ENCODE peak calls at places on chromosomes 11 and 22, in ten cellular contexts. One of them, this sample, is unnamed.

GRCh38 chr22:27613099-27614089 is 188.2 kb downstream of the MN1 start:
- DNase-seq in 8988T: no peak
- DNase-seq in NCI-H446: no peak
- DNase-seq in stimulated activated CD8-positive, alpha-beta memory T cell treated with anti-CD3 and anti-CD28 coated beads, Interleukin-12 subunit alpha, Interleukin-12 subunit beta, amount 100 ng/mL, for 1 hour: no peak
- DNase-seq in EH: no peak
- DNase-seq in psoas muscle: no peak
- DNase-seq in AG04450: no peak
- DNase-seq in fibroblast of mammary gland: no peak
- DNase-seq in head of caudate nucleus: no peak
- DNase-seq in NCI-H1436 treated with DMSO at 0.1 percent for 48 hours: no peak
- DNase-seq in this sample: no peak

GRCh38 chr11:27444801-27445215 is 27.8 kb downstream of the LGR4 start:
- DNase-seq in 8988T: no peak
- DNase-seq in NCI-H446: no peak
- DNase-seq in stimulated activated CD8-positive, alpha-beta memory T cell treated with anti-CD3 and anti-CD28 coated beads, Interleukin-12 subunit alpha, Interleukin-12 subunit beta, amount 100 ng/mL, for 1 hour: no peak
- DNase-seq in EH: no peak
- DNase-seq in psoas muscle: no peak
- DNase-seq in AG04450: no peak
- DNase-seq in fibroblast of mammary gland: no peak
- DNase-seq in head of caudate nucleus: no peak
- DNase-seq in NCI-H1436 treated with DMSO at 0.1 percent for 48 hours: peak; percentile 52
- DNase-seq in this sample: no peak

GRCh38 chr11:23732026-23732425 is 764.8 kb upstream of the LUZP2 start:
- DNase-seq in 8988T: peak; percentile 18
- DNase-seq in NCI-H446: no peak
- DNase-seq in stimulated activated CD8-positive, alpha-beta memory T cell treated with anti-CD3 and anti-CD28 coated beads, Interleukin-12 subunit alpha, Interleukin-12 subunit beta, amount 100 ng/mL, for 1 hour: no peak
- DNase-seq in EH: peak; percentile 42
- DNase-seq in psoas muscle: no peak
- DNase-seq in AG04450: peak; percentile 8
- DNase-seq in fibroblast of mammary gland: no peak
- DNase-seq in head of caudate nucleus: no peak
- DNase-seq in NCI-H1436 treated with DMSO at 0.1 percent for 48 hours: no peak
- DNase-seq in this sample: no peak

GRCh38 chr11:75656044-75656726 is 12.7 kb downstream of the MAP6 start:
- DNase-seq in 8988T: no peak
- DNase-seq in NCI-H446: no peak
- DNase-seq in stimulated activated CD8-positive, alpha-beta memory T cell treated with anti-CD3 and anti-CD28 coated beads, Interleukin-12 subunit alpha, Interleukin-12 subunit beta, amount 100 ng/mL, for 1 hour: no peak
- DNase-seq in EH: peak; percentile 69
- DNase-seq in psoas muscle: no peak
- DNase-seq in AG04450: no peak
- DNase-seq in fibroblast of mammary gland: no peak
- DNase-seq in head of caudate nucleus: no peak
- DNase-seq in NCI-H1436 treated with DMSO at 0.1 percent for 48 hours: no peak
- DNase-seq in this sample: no peak

GRCh38 chr11:37320921-37321320 is 722.9 kb upstream of the RAG2 start:
- DNase-seq in 8988T: no peak
- DNase-seq in NCI-H446: no peak
- DNase-seq in stimulated activated CD8-positive, alpha-beta memory T cell treated with anti-CD3 and anti-CD28 coated beads, Interleukin-12 subunit alpha, Interleukin-12 subunit beta, amount 100 ng/mL, for 1 hour: no peak
- DNase-seq in EH: no peak
- DNase-seq in psoas muscle: no peak
- DNase-seq in AG04450: no peak
- DNase-seq in fibroblast of mammary gland: no peak
- DNase-seq in head of caudate nucleus: no peak
- DNase-seq in NCI-H1436 treated with DMSO at 0.1 percent for 48 hours: no peak
- DNase-seq in this sample: no peak

GRCh38 chr22:36510966-36511881 is 4.4 kb upstream of the FOXRED2 start:
- DNase-seq in 8988T: peak; percentile 50
- DNase-seq in NCI-H446: peak; percentile 2
- DNase-seq in stimulated activated CD8-positive, alpha-beta memory T cell treated with anti-CD3 and anti-CD28 coated beads, Interleukin-12 subunit alpha, Interleukin-12 subunit beta, amount 100 ng/mL, for 1 hour: peak; percentile 8
- DNase-seq in EH: peak; percentile 59
- DNase-seq in psoas muscle: no peak
- DNase-seq in AG04450: peak; percentile 24
- DNase-seq in fibroblast of mammary gland: peak; percentile 59
- DNase-seq in head of caudate nucleus: peak; percentile 61
- DNase-seq in NCI-H1436 treated with DMSO at 0.1 percent for 48 hours: no peak
- DNase-seq in this sample: no peak

GRCh38 chr22:17074648-17075002 is 10.2 kb upstream of the IL17RA start:
- DNase-seq in 8988T: no peak
- DNase-seq in NCI-H446: no peak
- DNase-seq in stimulated activated CD8-positive, alpha-beta memory T cell treated with anti-CD3 and anti-CD28 coated beads, Interleukin-12 subunit alpha, Interleukin-12 subunit beta, amount 100 ng/mL, for 1 hour: no peak
- DNase-seq in EH: peak; percentile 38
- DNase-seq in psoas muscle: no peak
- DNase-seq in AG04450: no peak
- DNase-seq in fibroblast of mammary gland: peak; percentile 34
- DNase-seq in head of caudate nucleus: no peak
- DNase-seq in NCI-H1436 treated with DMSO at 0.1 percent for 48 hours: no peak
- DNase-seq in this sample: no peak

GRCh38 chr11:112996924-112997323 is 35.7 kb downstream of the NCAM1 start:
- DNase-seq in 8988T: no peak
- DNase-seq in NCI-H446: no peak
- DNase-seq in stimulated activated CD8-positive, alpha-beta memory T cell treated with anti-CD3 and anti-CD28 coated beads, Interleukin-12 subunit alpha, Interleukin-12 subunit beta, amount 100 ng/mL, for 1 hour: no peak
- DNase-seq in EH: no peak
- DNase-seq in psoas muscle: no peak
- DNase-seq in AG04450: no peak
- DNase-seq in fibroblast of mammary gland: no peak
- DNase-seq in head of caudate nucleus: no peak
- DNase-seq in NCI-H1436 treated with DMSO at 0.1 percent for 48 hours: no peak
- DNase-seq in this sample: no peak

GRCh38 chr11:18455686-18456372 is at the start of gene LDHAL6A:
- DNase-seq in 8988T: no peak
- DNase-seq in NCI-H446: no peak
- DNase-seq in stimulated activated CD8-positive, alpha-beta memory T cell treated with anti-CD3 and anti-CD28 coated beads, Interleukin-12 subunit alpha, Interleukin-12 subunit beta, amount 100 ng/mL, for 1 hour: no peak
- DNase-seq in EH: no peak
- DNase-seq in psoas muscle: no peak
- DNase-seq in AG04450: no peak
- DNase-seq in fibroblast of mammary gland: no peak
- DNase-seq in head of caudate nucleus: no peak
- DNase-seq in NCI-H1436 treated with DMSO at 0.1 percent for 48 hours: no peak
- DNase-seq in this sample: no peak

GRCh38 chr11:116981216-116981887 is 116.9 kb downstream of the SIK3 start:
- DNase-seq in 8988T: no peak
- DNase-seq in NCI-H446: no peak
- DNase-seq in stimulated activated CD8-positive, alpha-beta memory T cell treated with anti-CD3 and anti-CD28 coated beads, Interleukin-12 subunit alpha, Interleukin-12 subunit beta, amount 100 ng/mL, for 1 hour: no peak
- DNase-seq in EH: peak; percentile 62
- DNase-seq in psoas muscle: no peak
- DNase-seq in AG04450: no peak
- DNase-seq in fibroblast of mammary gland: peak; percentile 14
- DNase-seq in head of caudate nucleus: no peak
- DNase-seq in NCI-H1436 treated with DMSO at 0.1 percent for 48 hours: no peak
- DNase-seq in this sample: no peak

GRCh38 chr11:12110714-12111481 is 508 bp downstream of the MICAL2 start:
- DNase-seq in 8988T: no peak
- DNase-seq in NCI-H446: no peak
- DNase-seq in stimulated activated CD8-positive, alpha-beta memory T cell treated with anti-CD3 and anti-CD28 coated beads, Interleukin-12 subunit alpha, Interleukin-12 subunit beta, amount 100 ng/mL, for 1 hour: no peak
- DNase-seq in EH: peak; percentile 50
- DNase-seq in psoas muscle: peak; percentile 24
- DNase-seq in AG04450: no peak
- DNase-seq in fibroblast of mammary gland: no peak
- DNase-seq in head of caudate nucleus: peak; percentile 61
- DNase-seq in NCI-H1436 treated with DMSO at 0.1 percent for 48 hours: no peak
- DNase-seq in this sample: no peak

GRCh38 chr11:62708423-62709261 is 1.2 kb downstream of the GNG3 start:
- DNase-seq in 8988T: no peak
- DNase-seq in NCI-H446: no peak
- DNase-seq in stimulated activated CD8-positive, alpha-beta memory T cell treated with anti-CD3 and anti-CD28 coated beads, Interleukin-12 subunit alpha, Interleukin-12 subunit beta, amount 100 ng/mL, for 1 hour: peak; percentile 30
- DNase-seq in EH: no peak
- DNase-seq in psoas muscle: no peak
- DNase-seq in AG04450: no peak
- DNase-seq in fibroblast of mammary gland: no peak
- DNase-seq in head of caudate nucleus: peak; percentile 33
- DNase-seq in NCI-H1436 treated with DMSO at 0.1 percent for 48 hours: no peak
- DNase-seq in this sample: no peak

GRCh38 chr11:75490221-75491181 is 35.2 kb downstream of the GDPD5 start:
- DNase-seq in 8988T: no peak
- DNase-seq in NCI-H446: no peak
- DNase-seq in stimulated activated CD8-positive, alpha-beta memory T cell treated with anti-CD3 and anti-CD28 coated beads, Interleukin-12 subunit alpha, Interleukin-12 subunit beta, amount 100 ng/mL, for 1 hour: no peak
- DNase-seq in EH: peak; percentile 66
- DNase-seq in psoas muscle: no peak
- DNase-seq in AG04450: no peak
- DNase-seq in fibroblast of mammary gland: no peak
- DNase-seq in head of caudate nucleus: no peak
- DNase-seq in NCI-H1436 treated with DMSO at 0.1 percent for 48 hours: no peak
- DNase-seq in this sample: no peak

GRCh38 chr22:27210111-27210739 is 552.8 kb downstream of the MIAT start:
- DNase-seq in 8988T: no peak
- DNase-seq in NCI-H446: no peak
- DNase-seq in stimulated activated CD8-positive, alpha-beta memory T cell treated with anti-CD3 and anti-CD28 coated beads, Interleukin-12 subunit alpha, Interleukin-12 subunit beta, amount 100 ng/mL, for 1 hour: no peak
- DNase-seq in EH: no peak
- DNase-seq in psoas muscle: no peak
- DNase-seq in AG04450: no peak
- DNase-seq in fibroblast of mammary gland: no peak
- DNase-seq in head of caudate nucleus: no peak
- DNase-seq in NCI-H1436 treated with DMSO at 0.1 percent for 48 hours: no peak
- DNase-seq in this sample: no peak

GRCh38 chr11:78810489-78811090 is 235.9 kb upstream of the NARS2 start:
- DNase-seq in 8988T: no peak
- DNase-seq in NCI-H446: no peak
- DNase-seq in stimulated activated CD8-positive, alpha-beta memory T cell treated with anti-CD3 and anti-CD28 coated beads, Interleukin-12 subunit alpha, Interleukin-12 subunit beta, amount 100 ng/mL, for 1 hour: no peak
- DNase-seq in EH: no peak
- DNase-seq in psoas muscle: no peak
- DNase-seq in AG04450: no peak
- DNase-seq in fibroblast of mammary gland: no peak
- DNase-seq in head of caudate nucleus: peak; percentile 49
- DNase-seq in NCI-H1436 treated with DMSO at 0.1 percent for 48 hours: no peak
- DNase-seq in this sample: no peak

GRCh38 chr11:94768602-94769511 is 701 bp downstream of the AMOTL1 start:
- DNase-seq in 8988T: peak; percentile 19
- DNase-seq in NCI-H446: peak; percentile 49
- DNase-seq in stimulated activated CD8-positive, alpha-beta memory T cell treated with anti-CD3 and anti-CD28 coated beads, Interleukin-12 subunit alpha, Interleukin-12 subunit beta, amount 100 ng/mL, for 1 hour: no peak
- DNase-seq in EH: peak; percentile 56
- DNase-seq in psoas muscle: peak; percentile 55
- DNase-seq in AG04450: no peak
- DNase-seq in fibroblast of mammary gland: no peak
- DNase-seq in head of caudate nucleus: peak; percentile 16
- DNase-seq in NCI-H1436 treated with DMSO at 0.1 percent for 48 hours: no peak
- DNase-seq in this sample: no peak

GRCh38 chr11:13831707-13832106 is 130.8 kb upstream of the SPON1 start:
- DNase-seq in 8988T: no peak
- DNase-seq in NCI-H446: peak; percentile 26
- DNase-seq in stimulated activated CD8-positive, alpha-beta memory T cell treated with anti-CD3 and anti-CD28 coated beads, Interleukin-12 subunit alpha, Interleukin-12 subunit beta, amount 100 ng/mL, for 1 hour: no peak
- DNase-seq in EH: no peak
- DNase-seq in psoas muscle: no peak
- DNase-seq in AG04450: no peak
- DNase-seq in fibroblast of mammary gland: no peak
- DNase-seq in head of caudate nucleus: no peak
- DNase-seq in NCI-H1436 treated with DMSO at 0.1 percent for 48 hours: no peak
- DNase-seq in this sample: no peak

GRCh38 chr11:33690290-33691050 is 10.2 kb downstream of the C11orf91 start:
- DNase-seq in 8988T: peak; percentile 54
- DNase-seq in NCI-H446: no peak
- DNase-seq in stimulated activated CD8-positive, alpha-beta memory T cell treated with anti-CD3 and anti-CD28 coated beads, Interleukin-12 subunit alpha, Interleukin-12 subunit beta, amount 100 ng/mL, for 1 hour: no peak
- DNase-seq in EH: peak; percentile 100
- DNase-seq in psoas muscle: peak; percentile 71
- DNase-seq in AG04450: peak; percentile 84
- DNase-seq in fibroblast of mammary gland: peak; percentile 100
- DNase-seq in head of caudate nucleus: peak; percentile 65
- DNase-seq in NCI-H1436 treated with DMSO at 0.1 percent for 48 hours: no peak
- DNase-seq in this sample: peak; percentile 98

GRCh38 chr11:69787457-69787856 is 12.3 kb upstream of the FGF4 start:
- DNase-seq in 8988T: no peak
- DNase-seq in NCI-H446: no peak
- DNase-seq in stimulated activated CD8-positive, alpha-beta memory T cell treated with anti-CD3 and anti-CD28 coated beads, Interleukin-12 subunit alpha, Interleukin-12 subunit beta, amount 100 ng/mL, for 1 hour: no peak
- DNase-seq in EH: no peak
- DNase-seq in psoas muscle: no peak
- DNase-seq in AG04450: no peak
- DNase-seq in fibroblast of mammary gland: no peak
- DNase-seq in head of caudate nucleus: no peak
- DNase-seq in NCI-H1436 treated with DMSO at 0.1 percent for 48 hours: no peak
- DNase-seq in this sample: no peak

GRCh38 chr11:20274031-20274430 is 89.5 kb upstream of the HTATIP2 start:
- DNase-seq in 8988T: no peak
- DNase-seq in NCI-H446: no peak
- DNase-seq in stimulated activated CD8-positive, alpha-beta memory T cell treated with anti-CD3 and anti-CD28 coated beads, Interleukin-12 subunit alpha, Interleukin-12 subunit beta, amount 100 ng/mL, for 1 hour: no peak
- DNase-seq in EH: no peak
- DNase-seq in psoas muscle: no peak
- DNase-seq in AG04450: no peak
- DNase-seq in fibroblast of mammary gland: no peak
- DNase-seq in head of caudate nucleus: no peak
- DNase-seq in NCI-H1436 treated with DMSO at 0.1 percent for 48 hours: no peak
- DNase-seq in this sample: no peak

GRCh38 chr11:101825551-101825950 is 89.3 kb upstream of the CEP126 start:
- DNase-seq in 8988T: no peak
- DNase-seq in NCI-H446: no peak
- DNase-seq in stimulated activated CD8-positive, alpha-beta memory T cell treated with anti-CD3 and anti-CD28 coated beads, Interleukin-12 subunit alpha, Interleukin-12 subunit beta, amount 100 ng/mL, for 1 hour: no peak
- DNase-seq in EH: no peak
- DNase-seq in psoas muscle: no peak
- DNase-seq in AG04450: no peak
- DNase-seq in fibroblast of mammary gland: peak; percentile 7
- DNase-seq in head of caudate nucleus: no peak
- DNase-seq in NCI-H1436 treated with DMSO at 0.1 percent for 48 hours: no peak
- DNase-seq in this sample: no peak

GRCh38 chr11:62337682-62338181 is 484 bp downstream of the ASRGL1 start:
- DNase-seq in 8988T: no peak
- DNase-seq in NCI-H446: peak; percentile 31
- DNase-seq in stimulated activated CD8-positive, alpha-beta memory T cell treated with anti-CD3 and anti-CD28 coated beads, Interleukin-12 subunit alpha, Interleukin-12 subunit beta, amount 100 ng/mL, for 1 hour: no peak
- DNase-seq in EH: peak; percentile 17
- DNase-seq in psoas muscle: no peak
- DNase-seq in AG04450: no peak
- DNase-seq in fibroblast of mammary gland: no peak
- DNase-seq in head of caudate nucleus: peak; percentile 50
- DNase-seq in NCI-H1436 treated with DMSO at 0.1 percent for 48 hours: no peak
- DNase-seq in this sample: no peak

GRCh38 chr22:46092646-46093410 is 57.5 kb upstream of the PPARA start:
- DNase-seq in 8988T: no peak
- DNase-seq in NCI-H446: no peak
- DNase-seq in stimulated activated CD8-positive, alpha-beta memory T cell treated with anti-CD3 and anti-CD28 coated beads, Interleukin-12 subunit alpha, Interleukin-12 subunit beta, amount 100 ng/mL, for 1 hour: no peak
- DNase-seq in EH: no peak
- DNase-seq in psoas muscle: peak; percentile 16
- DNase-seq in AG04450: no peak
- DNase-seq in fibroblast of mammary gland: no peak
- DNase-seq in head of caudate nucleus: no peak
- DNase-seq in NCI-H1436 treated with DMSO at 0.1 percent for 48 hours: no peak
- DNase-seq in this sample: no peak

GRCh38 chr22:23219787-23220484 is 39.6 kb downstream of the BCR start:
- DNase-seq in 8988T: no peak
- DNase-seq in NCI-H446: peak; percentile 37
- DNase-seq in stimulated activated CD8-positive, alpha-beta memory T cell treated with anti-CD3 and anti-CD28 coated beads, Interleukin-12 subunit alpha, Interleukin-12 subunit beta, amount 100 ng/mL, for 1 hour: no peak
- DNase-seq in EH: peak; percentile 73
- DNase-seq in psoas muscle: no peak
- DNase-seq in AG04450: no peak
- DNase-seq in fibroblast of mammary gland: peak; percentile 51
- DNase-seq in head of caudate nucleus: peak; percentile 72
- DNase-seq in NCI-H1436 treated with DMSO at 0.1 percent for 48 hours: no peak
- DNase-seq in this sample: no peak

GRCh38 chr11:67732045-67732787 is 57.8 kb upstream of the ALDH3B2 start:
- DNase-seq in 8988T: peak; percentile 66
- DNase-seq in NCI-H446: no peak
- DNase-seq in stimulated activated CD8-positive, alpha-beta memory T cell treated with anti-CD3 and anti-CD28 coated beads, Interleukin-12 subunit alpha, Interleukin-12 subunit beta, amount 100 ng/mL, for 1 hour: peak; percentile 28
- DNase-seq in EH: no peak
- DNase-seq in psoas muscle: no peak
- DNase-seq in AG04450: no peak
- DNase-seq in fibroblast of mammary gland: no peak
- DNase-seq in head of caudate nucleus: peak; percentile 22
- DNase-seq in NCI-H1436 treated with DMSO at 0.1 percent for 48 hours: no peak
- DNase-seq in this sample: no peak

GRCh38 chr11:71326328-71326940 is 74.1 kb upstream of the SHANK2 start:
- DNase-seq in 8988T: no peak
- DNase-seq in NCI-H446: no peak
- DNase-seq in stimulated activated CD8-positive, alpha-beta memory T cell treated with anti-CD3 and anti-CD28 coated beads, Interleukin-12 subunit alpha, Interleukin-12 subunit beta, amount 100 ng/mL, for 1 hour: no peak
- DNase-seq in EH: no peak
- DNase-seq in psoas muscle: no peak
- DNase-seq in AG04450: no peak
- DNase-seq in fibroblast of mammary gland: no peak
- DNase-seq in head of caudate nucleus: no peak
- DNase-seq in NCI-H1436 treated with DMSO at 0.1 percent for 48 hours: no peak
- DNase-seq in this sample: no peak

GRCh38 chr11:95592455-95592854 is 197.1 kb downstream of the FAM76B start:
- DNase-seq in 8988T: no peak
- DNase-seq in NCI-H446: peak; percentile 77
- DNase-seq in stimulated activated CD8-positive, alpha-beta memory T cell treated with anti-CD3 and anti-CD28 coated beads, Interleukin-12 subunit alpha, Interleukin-12 subunit beta, amount 100 ng/mL, for 1 hour: no peak
- DNase-seq in EH: no peak
- DNase-seq in psoas muscle: no peak
- DNase-seq in AG04450: no peak
- DNase-seq in fibroblast of mammary gland: peak; percentile 46
- DNase-seq in head of caudate nucleus: no peak
- DNase-seq in NCI-H1436 treated with DMSO at 0.1 percent for 48 hours: no peak
- DNase-seq in this sample: no peak

GRCh38 chr22:46602025-46602424 is 18.2 kb upstream of the GRAMD4 start:
- DNase-seq in 8988T: no peak
- DNase-seq in NCI-H446: no peak
- DNase-seq in stimulated activated CD8-positive, alpha-beta memory T cell treated with anti-CD3 and anti-CD28 coated beads, Interleukin-12 subunit alpha, Interleukin-12 subunit beta, amount 100 ng/mL, for 1 hour: no peak
- DNase-seq in EH: no peak
- DNase-seq in psoas muscle: peak; percentile 31
- DNase-seq in AG04450: no peak
- DNase-seq in fibroblast of mammary gland: no peak
- DNase-seq in head of caudate nucleus: no peak
- DNase-seq in NCI-H1436 treated with DMSO at 0.1 percent for 48 hours: no peak
- DNase-seq in this sample: no peak

This sample was measured in glomerular endothelial cell.